ENCODE peak calls at places on chromosomes 4 and X, in eight cellular contexts. W is cardiac fibroblast; L is pancreas; Z is NT2/D1; G is cardiac muscle cell; I is small intestine; F is CD4-positive, CD25-positive, alpha-beta regulatory T cell; C is OCI-LY7. V is an unnamed sample.

GRCh38 chr4:3201718-3202702 is 46.9 kb upstream of the MSANTD1 start:
- DNase-seq in W (peak), L (no peak), Z (no peak), G (no peak), I (peak), F (peak), C (peak), V (peak)

GRCh38 chr4:152663203-152664066 is 16.4 kb downstream of the TMEM154 start:
- DNase-seq in W (peak), L (no peak), Z (no peak), G (no peak), I (no peak), F (no peak), C (peak), V (no peak)

GRCh38 chr4:159765402-159765801 is 662.5 kb downstream of the RAPGEF2 start:
- DNase-seq in W (peak), L (no peak), Z (no peak), G (no peak), I (no peak), F (no peak), C (no peak), V (no peak)

GRCh38 chr4:5098176-5098575 is 46.9 kb downstream of the STK32B start:
- DNase-seq in W (no peak), L (no peak), Z (no peak), G (no peak), I (no peak), F (no peak), C (no peak), V (no peak)

GRCh38 chr4:184268574-184269160 is 51.0 kb upstream of the ENPP6 start:
- DNase-seq in W (no peak), L (no peak), Z (no peak), G (no peak), I (no peak), F (no peak), C (peak), V (no peak)

GRCh38 chr4:135838889-135839288 is 1637.3 kb upstream of the PABPC4L start:
- DNase-seq in W (peak), L (no peak), Z (peak), G (no peak), I (no peak), F (no peak), C (no peak), V (no peak)

GRCh38 chrX:106168107-106168506 is at the start of gene PWWP3B:
- DNase-seq in W (peak), L (peak), Z (peak), G (peak), I (peak), F (no peak), C (no peak), V (peak)

GRCh38 chrX:118252967-118253366 is 92.9 kb upstream of the WDR44 start:
- DNase-seq in W (no peak), L (no peak), Z (no peak), G (no peak), I (no peak), F (no peak), C (no peak), V (no peak)

GRCh38 chr4:158068063-158068462 is 104.8 kb downstream of the GASK1B start:
- DNase-seq in W (peak), L (no peak), Z (no peak), G (no peak), I (no peak), F (no peak), C (no peak), V (no peak)

GRCh38 chrX:154540897-154541535 is 5.6 kb downstream of the G6PD start:
- DNase-seq in W (peak), L (no peak), Z (no peak), G (no peak), I (no peak), F (no peak), C (no peak), V (no peak)

DNA sequence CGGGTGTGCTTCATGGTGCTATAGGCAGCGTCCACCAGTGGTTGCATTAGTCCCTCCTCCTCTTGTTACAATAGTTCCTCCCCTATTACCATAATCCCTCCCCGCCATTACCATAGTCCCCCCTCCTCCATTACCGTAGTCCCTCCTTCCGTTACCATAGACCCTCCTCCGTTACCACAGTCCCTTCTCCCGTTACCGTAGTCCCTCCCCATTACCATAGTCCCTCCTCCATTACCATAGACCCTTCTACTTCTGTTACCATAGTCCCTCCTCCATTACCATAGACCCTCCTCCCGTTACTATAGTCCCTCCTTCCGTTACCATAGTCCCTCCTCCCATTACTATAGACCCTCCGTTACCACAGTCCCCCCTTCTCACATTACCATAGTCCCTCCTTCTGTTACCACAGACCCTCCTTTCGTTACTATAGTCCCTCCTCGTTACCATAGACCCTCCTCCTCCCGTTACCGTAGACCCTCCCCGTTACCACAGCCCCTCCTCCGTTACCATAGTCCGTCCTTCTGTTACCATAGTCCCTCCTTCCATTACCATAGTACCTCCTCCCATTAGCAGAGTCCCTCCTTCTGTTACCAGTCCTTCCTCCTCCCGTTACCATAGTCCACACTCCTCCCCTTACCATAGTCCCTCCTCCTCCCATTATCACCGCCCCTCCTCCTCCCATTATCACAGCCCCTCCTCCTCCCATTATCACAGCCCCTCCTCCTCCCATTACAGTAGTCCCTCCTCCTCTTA is 129.6 kb downstream of the DHRSX start:
- DNase-seq in W (no peak), L (no peak), Z (no peak), G (peak), I (no peak), F (no peak), C (no peak), V (no peak)
- H3K4me3 ChIP-seq in W (no peak), L (no peak), Z (no peak), G (no peak), I (no peak), F (no peak), C (no peak), V (no peak)

DNA sequence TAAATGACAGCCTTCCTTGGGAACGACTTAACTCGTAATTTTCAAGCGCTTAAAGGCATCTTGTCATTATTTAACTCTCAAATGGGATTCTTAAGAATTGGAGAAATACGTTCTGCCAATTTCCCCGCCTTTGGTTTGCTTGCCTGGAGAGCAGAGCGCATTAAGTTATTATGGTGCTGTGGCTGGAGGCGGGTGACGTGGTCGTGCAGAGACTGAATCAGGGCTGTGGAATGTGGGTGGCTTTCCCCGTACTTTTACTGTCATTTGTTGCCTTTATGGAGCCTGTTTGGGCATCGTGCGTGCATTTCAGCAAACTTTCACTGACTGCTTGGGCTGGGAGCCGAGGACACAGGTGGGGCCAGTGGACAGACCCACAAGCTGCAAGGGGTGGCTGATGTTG is 79.0 kb upstream of the PSAPL1 start:
- DNase-seq in W (no peak), L (no peak), Z (no peak), G (no peak), I (no peak), F (no peak), C (no peak), V (no peak)
- H3K4me3 ChIP-seq in W (no peak), L (no peak), Z (no peak), G (no peak), I (no peak), F (no peak), C (no peak), V (no peak)

DNA sequence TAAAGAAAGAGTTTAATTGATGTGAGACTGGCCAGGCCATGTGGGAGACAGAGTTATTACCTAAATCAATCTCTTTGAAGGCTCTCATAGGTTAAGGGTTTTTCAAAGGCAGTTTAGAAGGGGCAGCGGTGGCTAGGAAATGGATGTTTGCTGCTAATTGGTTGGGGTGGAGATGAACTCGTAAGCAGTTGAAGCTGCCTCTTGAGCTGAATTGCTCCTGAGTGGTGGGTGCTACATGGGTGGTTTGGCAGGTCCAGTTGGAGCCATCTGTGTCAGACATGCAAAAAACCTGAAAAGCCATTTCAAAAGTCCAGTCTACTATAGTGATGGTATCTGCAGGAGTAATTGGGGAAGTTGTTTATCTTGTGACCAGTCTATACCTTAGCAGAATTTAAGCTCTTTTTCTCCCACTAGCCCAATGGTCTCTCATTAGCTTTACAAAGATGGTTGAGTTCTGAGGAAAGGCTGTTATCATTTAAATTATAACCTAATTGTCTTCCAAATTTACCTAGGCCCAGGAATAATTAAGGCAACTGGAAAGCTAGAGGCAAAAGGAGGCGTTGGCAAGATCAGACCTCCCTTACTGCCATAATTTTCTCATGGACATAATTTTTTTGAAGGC is 762.4 kb upstream of the FRG1 start:
- DNase-seq in W (no peak), L (no peak), Z (peak), G (no peak), I (no peak), F (no peak), C (no peak), V (no peak)
- H3K4me3 ChIP-seq in W (no peak), L (no peak), Z (no peak), G (no peak), I (no peak), F (no peak), C (no peak), V (no peak)

GRCh38 chr4:142351958-142352357 is 494.1 kb downstream of the INPP4B start:
- DNase-seq in W (no peak), L (no peak), Z (no peak), G (no peak), I (no peak), F (no peak), C (no peak), V (no peak)
- H3K4me3 ChIP-seq in W (no peak), L (no peak), Z (no peak), G (no peak), I (no peak), F (no peak), C (no peak), V (no peak)

GRCh38 chr4:31235961-31236360 is 515.8 kb downstream of the PCDH7 start:
- DNase-seq in W (no peak), L (no peak), Z (no peak), G (no peak), I (no peak), F (no peak), C (no peak), V (no peak)

GRCh38 chr4:31237242-31237641 is 517.1 kb downstream of the PCDH7 start:
- DNase-seq in W (no peak), L (no peak), Z (no peak), G (no peak), I (no peak), F (no peak), C (no peak), V (no peak)

GRCh38 chr4:31239886-31240285 is 519.7 kb downstream of the PCDH7 start:
- DNase-seq in W (no peak), L (no peak), Z (no peak), G (no peak), I (no peak), F (no peak), C (no peak), V (no peak)

GRCh38 chr4:31234494-31234893 is 514.3 kb downstream of the PCDH7 start:
- DNase-seq in W (no peak), L (no peak), Z (no peak), G (no peak), I (no peak), F (no peak), C (no peak), V (no peak)

GRCh38 chr4:31236635-31237173 is 516.5 kb downstream of the PCDH7 start:
- DNase-seq in W (no peak), L (no peak), Z (no peak), G (no peak), I (no peak), F (no peak), C (no peak), V (no peak)
- H3K4me3 ChIP-seq in W (no peak), L (no peak), Z (no peak), G (no peak), I (no peak), F (no peak), C (no peak), V (no peak)

V was measured in colonic mucosa.